ENCODE peak calls at places on chromosomes 4 and X, in ten cellular contexts. O, E, A, Y, C, B, J, Q, T and R are unnamed samples.

GRCh38 chr4:57763070-57763469 is 652.9 kb upstream of the IGFBP7 start:
- DNase-seq in B (no peak), E (no peak), O (no peak), T (no peak), C (no peak), Y (no peak), A (no peak), J (no peak), Q (no peak), R (no peak)

GRCh38 chr4:8079916-8080753 is 78.5 kb downstream of the ABLIM2 start:
- DNase-seq in O (no peak), Y (no peak), J (no peak), E (no peak), C (no peak), B (no peak), A (no peak), T (no peak), Q (no peak), R (no peak)

GRCh38 chr4:105674011-105674410 is 34.5 kb downstream of the INTS12 start:
- DNase-seq in C (no peak), A (no peak), Q (no peak), T (no peak), E (no peak), O (no peak), Y (no peak), B (no peak), J (no peak), R (no peak)

GRCh38 chr4:53925050-53925605 is 139.3 kb downstream of the CHIC2 start:
- DNase-seq in O (no peak), Q (no peak), A (no peak), T (no peak), E (no peak), B (no peak), Y (no peak), C (no peak), J (no peak), R (no peak)

GRCh38 chr4:67907650-67908049 is 23.8 kb upstream of the TMPRSS11D start:
- DNase-seq in E (no peak), B (no peak), Y (no peak), Q (no peak), C (no peak), A (no peak), J (no peak), O (no peak), T (no peak), R (no peak)

GRCh38 chrX:123237271-123237670 is 53.2 kb downstream of the GRIA3 start:
- DNase-seq in O (no peak), T (no peak), B (no peak), J (no peak), A (no peak), C (no peak), Q (no peak), Y (no peak), E (no peak), R (no peak)

GRCh38 chrX:109393859-109394258 is 88.0 kb downstream of the GUCY2F start:
- DNase-seq in B (peak; percentile 27), T (no peak), C (no peak), O (no peak), Q (no peak), J (no peak), E (no peak), A (no peak), Y (no peak), R (no peak)

GRCh38 chr4:175953960-175954521 is 111.6 kb upstream of the WDR17 start:
- DNase-seq in E (no peak), C (no peak), O (no peak), A (no peak), B (peak; percentile 65), J (no peak), Y (no peak), T (no peak), Q (peak; percentile 35), R (no peak)

GRCh38 chrX:114267127-114267526 is 316.8 kb upstream of the HTR2C start:
- DNase-seq in E (no peak), J (no peak), B (no peak), O (no peak), A (no peak), T (no peak), C (no peak), Q (no peak), Y (no peak), R (no peak)

GRCh38 chr4:69984030-69984443 is 11.7 kb upstream of the STATH start:
- DNase-seq in C (peak; percentile 58), Q (no peak), O (no peak), T (no peak), E (no peak), A (no peak), Y (no peak), J (peak; percentile 1), B (peak; percentile 49), R (no peak)

GRCh38 chr4:18917689-18918088 is 896.1 kb upstream of the LCORL start:
- DNase-seq in Y (no peak), C (peak; percentile 66), J (no peak), B (no peak), Q (no peak), O (no peak), E (no peak), A (no peak), T (peak; percentile 23), R (no peak)